ENCODE peak calls at places on chromosome 10, in eight cellular contexts. One of them, this sample, is unnamed.

GRCh38 chr10:97676770-97677581 is 10.1 kb downstream of the AVPI1 start:
- DNase-seq in SK-N-SH: peak; percentile 82
- DNase-seq in esophagus muscularis mucosa: no peak
- DNase-seq in ovary: no peak
- DNase-seq in tibial nerve: no peak
- DNase-seq in suprapubic skin: no peak
- DNase-seq in A549: peak; percentile 83
- DNase-seq in stomach: peak; percentile 41
- DNase-seq in this sample: no peak

GRCh38 chr10:1382711-1383110 is 326.5 kb downstream of the WDR37 start:
- DNase-seq in esophagus muscularis mucosa: peak; percentile 83
- DNase-seq in SK-N-SH: peak; percentile 17
- DNase-seq in stomach: peak; percentile 22
- DNase-seq in tibial nerve: no peak
- DNase-seq in suprapubic skin: no peak
- DNase-seq in A549: no peak
- DNase-seq in ovary: no peak
- DNase-seq in this sample: no peak

GRCh38 chr10:69087600-69088470 is at the start of gene SRGN:
- DNase-seq in ovary: peak; percentile 27
- DNase-seq in SK-N-SH: no peak
- DNase-seq in A549: peak; percentile 46
- DNase-seq in esophagus muscularis mucosa: peak; percentile 94
- DNase-seq in stomach: peak; percentile 70
- DNase-seq in tibial nerve: peak; percentile 91
- DNase-seq in suprapubic skin: peak; percentile 82
- DNase-seq in this sample: no peak

GRCh38 chr10:48343106-48343505 is 36.6 kb downstream of the MAPK8 start:
- DNase-seq in esophagus muscularis mucosa: no peak
- DNase-seq in suprapubic skin: no peak
- DNase-seq in tibial nerve: no peak
- DNase-seq in stomach: no peak
- DNase-seq in ovary: no peak
- DNase-seq in SK-N-SH: no peak
- DNase-seq in A549: no peak
- DNase-seq in this sample: no peak

GRCh38 chr10:77844177-77844576 is 82.4 kb downstream of the DLG5 start:
- DNase-seq in SK-N-SH: no peak
- DNase-seq in suprapubic skin: no peak
- DNase-seq in tibial nerve: no peak
- DNase-seq in stomach: no peak
- DNase-seq in ovary: no peak
- DNase-seq in esophagus muscularis mucosa: no peak
- DNase-seq in A549: no peak
- DNase-seq in this sample: no peak

GRCh38 chr10:75101416-75102251 is 9.8 kb upstream of the SAMD8 start:
- DNase-seq in SK-N-SH: no peak
- DNase-seq in ovary: no peak
- DNase-seq in A549: no peak
- DNase-seq in stomach: no peak
- DNase-seq in suprapubic skin: no peak
- DNase-seq in esophagus muscularis mucosa: no peak
- DNase-seq in tibial nerve: no peak
- DNase-seq in this sample: no peak

GRCh38 chr10:77452952-77453564 is 184.6 kb downstream of the KCNMA1 start:
- DNase-seq in esophagus muscularis mucosa: no peak
- DNase-seq in tibial nerve: no peak
- DNase-seq in A549: no peak
- DNase-seq in suprapubic skin: no peak
- DNase-seq in SK-N-SH: no peak
- DNase-seq in ovary: no peak
- DNase-seq in stomach: no peak
- DNase-seq in this sample: no peak

GRCh38 chr10:68208424-68209042 is 23.4 kb downstream of the ATOH7 start:
- DNase-seq in SK-N-SH: peak; percentile 49
- DNase-seq in suprapubic skin: no peak
- DNase-seq in ovary: peak; percentile 31
- DNase-seq in stomach: peak; percentile 72
- DNase-seq in A549: peak; percentile 78
- DNase-seq in esophagus muscularis mucosa: no peak
- DNase-seq in tibial nerve: no peak
- DNase-seq in this sample: no peak

GRCh38 chr10:125265579-125265955 is 105.2 kb upstream of the CTBP2 start:
- DNase-seq in ovary: no peak
- DNase-seq in stomach: no peak
- DNase-seq in suprapubic skin: no peak
- DNase-seq in A549: no peak
- DNase-seq in tibial nerve: no peak
- DNase-seq in SK-N-SH: peak; percentile 26
- DNase-seq in esophagus muscularis mucosa: no peak
- DNase-seq in this sample: no peak

GRCh38 chr10:127485153-127485857 is 63.8 kb upstream of the NPS start:
- DNase-seq in ovary: no peak
- DNase-seq in tibial nerve: no peak
- DNase-seq in stomach: no peak
- DNase-seq in esophagus muscularis mucosa: no peak
- DNase-seq in A549: peak; percentile 47
- DNase-seq in suprapubic skin: no peak
- DNase-seq in SK-N-SH: no peak
- DNase-seq in this sample: peak; percentile 59

GRCh38 chr10:86298501-86299001 is 68.0 kb downstream of the GRID1 start:
- DNase-seq in ovary: no peak
- DNase-seq in tibial nerve: no peak
- DNase-seq in stomach: peak; percentile 11
- DNase-seq in SK-N-SH: no peak
- DNase-seq in esophagus muscularis mucosa: no peak
- DNase-seq in A549: no peak
- DNase-seq in suprapubic skin: no peak
- DNase-seq in this sample: peak; percentile 12

GRCh38 chr10:90319188-90319914 is 538.5 kb downstream of the HTR7 start:
- DNase-seq in ovary: no peak
- DNase-seq in stomach: no peak
- DNase-seq in suprapubic skin: no peak
- DNase-seq in esophagus muscularis mucosa: no peak
- DNase-seq in A549: peak; percentile 56
- DNase-seq in tibial nerve: no peak
- DNase-seq in SK-N-SH: no peak
- DNase-seq in this sample: no peak

GRCh38 chr10:97291357-97292096 is 910 bp downstream of the ARHGAP19 start:
- DNase-seq in SK-N-SH: peak; percentile 24
- DNase-seq in tibial nerve: no peak
- DNase-seq in A549: no peak
- DNase-seq in ovary: no peak
- DNase-seq in esophagus muscularis mucosa: no peak
- DNase-seq in stomach: no peak
- DNase-seq in suprapubic skin: no peak
- DNase-seq in this sample: no peak

GRCh38 chr10:18079665-18080295 is 60.4 kb upstream of the CACNB2 start:
- DNase-seq in stomach: no peak
- DNase-seq in suprapubic skin: no peak
- DNase-seq in SK-N-SH: no peak
- DNase-seq in esophagus muscularis mucosa: no peak
- DNase-seq in ovary: no peak
- DNase-seq in A549: no peak
- DNase-seq in tibial nerve: no peak
- DNase-seq in this sample: no peak

GRCh38 chr10:34156781-34157425 is 658.2 kb downstream of the PARD3 start:
- DNase-seq in tibial nerve: no peak
- DNase-seq in ovary: no peak
- DNase-seq in esophagus muscularis mucosa: no peak
- DNase-seq in A549: peak; percentile 11
- DNase-seq in SK-N-SH: no peak
- DNase-seq in suprapubic skin: no peak
- DNase-seq in stomach: no peak
- DNase-seq in this sample: no peak

GRCh38 chr10:84204122-84204521 is 9.8 kb downstream of the CDHR1 start:
- DNase-seq in esophagus muscularis mucosa: no peak
- DNase-seq in tibial nerve: no peak
- DNase-seq in SK-N-SH: peak; percentile 49
- DNase-seq in stomach: no peak
- DNase-seq in suprapubic skin: no peak
- DNase-seq in A549: no peak
- DNase-seq in ovary: no peak
- DNase-seq in this sample: no peak

GRCh38 chr10:70274643-70275042 is 9.2 kb downstream of the NPFFR1 start:
- DNase-seq in suprapubic skin: peak; percentile 44
- DNase-seq in ovary: no peak
- DNase-seq in esophagus muscularis mucosa: no peak
- DNase-seq in stomach: no peak
- DNase-seq in A549: no peak
- DNase-seq in tibial nerve: peak; percentile 71
- DNase-seq in SK-N-SH: no peak
- DNase-seq in this sample: no peak

GRCh38 chr10:30985552-30985951 is 46.1 kb downstream of the ZNF438 start:
- DNase-seq in ovary: no peak
- DNase-seq in esophagus muscularis mucosa: no peak
- DNase-seq in SK-N-SH: no peak
- DNase-seq in A549: no peak
- DNase-seq in stomach: no peak
- DNase-seq in suprapubic skin: no peak
- DNase-seq in tibial nerve: no peak
- DNase-seq in this sample: no peak

GRCh38 chr10:44316187-44316921 is 68.5 kb downstream of the CXCL12 start:
- DNase-seq in stomach: no peak
- DNase-seq in A549: no peak
- DNase-seq in ovary: no peak
- DNase-seq in suprapubic skin: no peak
- DNase-seq in SK-N-SH: peak; percentile 55
- DNase-seq in esophagus muscularis mucosa: no peak
- DNase-seq in tibial nerve: no peak
- DNase-seq in this sample: no peak

GRCh38 chr10:70864940-70865339 is 23.4 kb downstream of the PCBD1 start:
- DNase-seq in tibial nerve: no peak
- DNase-seq in suprapubic skin: no peak
- DNase-seq in A549: no peak
- DNase-seq in esophagus muscularis mucosa: no peak
- DNase-seq in stomach: no peak
- DNase-seq in ovary: no peak
- DNase-seq in SK-N-SH: no peak
- DNase-seq in this sample: no peak

GRCh38 chr10:44512345-44513095 is 127.6 kb upstream of the CXCL12 start:
- DNase-seq in suprapubic skin: no peak
- DNase-seq in ovary: no peak
- DNase-seq in esophagus muscularis mucosa: peak; percentile 66
- DNase-seq in tibial nerve: no peak
- DNase-seq in stomach: no peak
- DNase-seq in SK-N-SH: no peak
- DNase-seq in A549: no peak
- DNase-seq in this sample: no peak

GRCh38 chr10:88896336-88897018 is 16.4 kb downstream of the STAMBPL1 start:
- DNase-seq in suprapubic skin: no peak
- DNase-seq in SK-N-SH: no peak
- DNase-seq in ovary: no peak
- DNase-seq in esophagus muscularis mucosa: no peak
- DNase-seq in stomach: no peak
- DNase-seq in tibial nerve: no peak
- DNase-seq in A549: no peak
- DNase-seq in this sample: no peak

GRCh38 chr10:68301301-68301700 is 30.6 kb upstream of the HNRNPH3 start:
- DNase-seq in stomach: no peak
- DNase-seq in ovary: no peak
- DNase-seq in SK-N-SH: no peak
- DNase-seq in A549: no peak
- DNase-seq in suprapubic skin: no peak
- DNase-seq in tibial nerve: no peak
- DNase-seq in esophagus muscularis mucosa: no peak
- DNase-seq in this sample: no peak

DNA sequence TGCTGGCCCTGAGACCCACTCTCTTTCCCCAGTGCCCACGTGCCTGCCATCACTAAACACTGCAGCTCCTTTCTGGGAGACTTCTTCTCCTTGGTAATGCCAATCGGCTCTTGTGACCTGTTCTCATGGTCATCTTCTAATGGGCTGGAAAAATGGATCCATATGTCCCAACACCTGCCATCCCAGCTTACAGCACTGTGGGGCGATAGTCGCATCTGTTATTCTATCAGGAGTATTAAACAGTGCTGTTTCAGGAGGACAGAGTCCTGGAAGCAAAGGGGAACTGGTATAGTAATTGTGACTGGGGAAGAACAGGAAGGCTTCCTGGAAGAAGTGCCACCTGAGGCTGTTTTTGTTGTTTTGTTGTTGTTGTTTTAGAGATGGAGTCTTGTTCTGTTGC is 411.2 kb downstream of the GLRX3 start:
- DNase-seq in esophagus muscularis mucosa: peak; percentile 66
- DNase-seq in ovary: no peak
- DNase-seq in suprapubic skin: no peak
- DNase-seq in SK-N-SH: peak; percentile 54
- DNase-seq in A549: no peak
- DNase-seq in tibial nerve: no peak
- DNase-seq in stomach: no peak
- DNase-seq in this sample: no peak
- TF ChIP-seq CTCF in esophagus muscularis mucosa: no peak
- TF ChIP-seq CTCF in ovary: no peak
- TF ChIP-seq CTCF in suprapubic skin: no peak
- TF ChIP-seq CTCF in SK-N-SH: no peak
- TF ChIP-seq CTCF in A549: no peak
- TF ChIP-seq CTCF in tibial nerve: no peak
- TF ChIP-seq CTCF in stomach: no peak
- TF ChIP-seq CTCF in this sample: no peak

GRCh38 chr10:42990721-42991441 is 86.0 kb upstream of the RET start:
- DNase-seq in tibial nerve: no peak
- DNase-seq in ovary: no peak
- DNase-seq in SK-N-SH: peak; percentile 33
- DNase-seq in stomach: no peak
- DNase-seq in A549: no peak
- DNase-seq in suprapubic skin: peak; percentile 50
- DNase-seq in esophagus muscularis mucosa: peak; percentile 81
- DNase-seq in this sample: no peak
- TF ChIP-seq EP300 in tibial nerve: no peak
- TF ChIP-seq EP300 in ovary: no peak
- TF ChIP-seq EP300 in SK-N-SH: no peak
- TF ChIP-seq EP300 in stomach: no peak
- TF ChIP-seq EP300 in A549: no peak
- TF ChIP-seq EP300 in suprapubic skin: no peak
- TF ChIP-seq EP300 in esophagus muscularis mucosa: no peak
- TF ChIP-seq EP300 in this sample: no peak

DNA sequence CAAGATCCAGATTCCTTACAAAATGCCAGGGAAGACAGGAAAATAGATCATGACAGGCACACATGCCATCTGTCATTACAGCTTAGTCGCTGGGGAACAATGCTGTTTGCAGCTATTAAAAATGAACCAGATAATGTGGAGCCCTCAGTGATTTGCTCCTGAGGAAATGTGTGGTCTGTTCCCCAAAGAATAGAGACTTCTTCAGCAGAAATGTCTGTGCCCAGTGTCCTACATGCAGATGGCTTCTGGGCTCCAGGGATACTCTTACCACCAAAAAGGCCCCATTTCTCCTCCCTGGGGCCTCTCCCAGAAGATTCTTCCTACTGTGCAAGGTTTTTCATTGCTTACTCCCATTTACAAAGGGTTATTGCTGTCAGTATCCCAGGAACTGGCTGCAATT is 627.9 kb downstream of the SORCS3 start:
- DNase-seq in ovary: no peak
- DNase-seq in A549: no peak
- DNase-seq in stomach: no peak
- DNase-seq in suprapubic skin: no peak
- DNase-seq in SK-N-SH: no peak
- DNase-seq in tibial nerve: no peak
- DNase-seq in esophagus muscularis mucosa: peak; percentile 57
- DNase-seq in this sample: no peak
- H3K9me3 ChIP-seq in ovary: no peaks in the 10 kb centered on the region
- H3K9me3 ChIP-seq in A549: no peaks in the 10 kb centered on the region
- H3K9me3 ChIP-seq in stomach: no peaks in the 10 kb centered on the region
- H3K9me3 ChIP-seq in suprapubic skin: no peaks in the 10 kb centered on the region
- H3K9me3 ChIP-seq in SK-N-SH: no peaks in the 10 kb centered on the region
- H3K9me3 ChIP-seq in tibial nerve: no peaks in the 10 kb centered on the region
- H3K9me3 ChIP-seq in esophagus muscularis mucosa: no peaks in the 10 kb centered on the region
- H3K9me3 ChIP-seq in this sample: no peaks in the 10 kb centered on the region

GRCh38 chr10:19620867-19621266 is 195.4 kb upstream of the PLXDC2 start:
- DNase-seq in tibial nerve: no peak
- DNase-seq in SK-N-SH: no peak
- DNase-seq in A549: no peak
- DNase-seq in suprapubic skin: no peak
- DNase-seq in stomach: no peak
- DNase-seq in ovary: no peak
- DNase-seq in esophagus muscularis mucosa: no peak
- DNase-seq in this sample: no peak
- TF ChIP-seq CTCF in tibial nerve: no peak
- TF ChIP-seq CTCF in SK-N-SH: peak; percentile 56
- TF ChIP-seq CTCF in A549: no peak
- TF ChIP-seq CTCF in suprapubic skin: no peak
- TF ChIP-seq CTCF in stomach: no peak
- TF ChIP-seq CTCF in ovary: no peak
- TF ChIP-seq CTCF in esophagus muscularis mucosa: no peak
- TF ChIP-seq CTCF in this sample: no peak

This sample was measured in upper lobe of left lung.